ENCODE peak calls at places on chromosomes 3 and 15, in six cellular contexts. Q is cardiac fibroblast, Y is OCI-LY7, C is ELR, M is endothelial cell, D is heart right ventricle. V is an unnamed sample.

GRCh38 chr15:63843901-63844317 is 10.2 kb upstream of the HERC1 start:
- DNase-seq in C (peak), D (no peak), Q (peak), Y (no peak), M (no peak), V (peak)

GRCh38 chr3:76554717-76555116 is 485.2 kb upstream of the ROBO2 start:
- DNase-seq in C (peak), M (no peak), D (no peak), Q (no peak), Y (no peak), V (no peak)

GRCh38 chr3:191148131-191148530 is 50.9 kb upstream of the OSTN start:
- DNase-seq in D (no peak), C (no peak), M (no peak), Q (peak), Y (no peak), V (no peak)

GRCh38 chr3:162398554-162398953 is 901.9 kb downstream of the OTOL1 start:
- DNase-seq in Q (no peak), Y (no peak), M (no peak), D (no peak), C (no peak), V (no peak)

GRCh38 chr3:15557511-15557946 is 36.0 kb upstream of the COLQ start:
- DNase-seq in Q (peak), D (peak), Y (peak), M (peak), C (peak), V (peak)

GRCh38 chr15:100034191-100034590 is 301.0 kb upstream of the LYSMD4 start:
- DNase-seq in M (no peak), C (no peak), Y (no peak), Q (no peak), D (no peak), V (no peak)

GRCh38 chr15:78206326-78207109 is 27.8 kb downstream of the ACSBG1 start:
- DNase-seq in Q (no peak), C (peak), M (no peak), D (no peak), Y (no peak), V (peak)

GRCh38 chr15:62962101-62962995 is 80.2 kb upstream of the TPM1 start:
- DNase-seq in D (no peak), M (no peak), C (no peak), Q (no peak), Y (no peak), V (no peak)

GRCh38 chr15:73573071-73573470 is 60.1 kb downstream of the NPTN start:
- DNase-seq in C (no peak), M (no peak), Q (no peak), D (no peak), Y (no peak), V (no peak)

GRCh38 chr3:27729748-27730611 is 7.9 kb upstream of the EOMES start:
- DNase-seq in Y (no peak), M (no peak), C (no peak), Q (peak), D (no peak), V (no peak)

GRCh38 chr15:36951747-36952247 is 148.6 kb downstream of the MEIS2 start:
- DNase-seq in D (no peak), C (peak), Q (peak), Y (no peak), M (no peak), V (peak)

GRCh38 chr15:40106203-40107161 is 2.2 kb downstream of the BMF start:
- DNase-seq in Y (peak), D (no peak), Q (peak), C (no peak), M (peak), V (peak)

GRCh38 chr3:54198556-54198955 is 76.2 kb downstream of the CACNA2D3 start:
- DNase-seq in C (no peak), Y (no peak), M (no peak), Q (no peak), D (no peak), V (no peak)

GRCh38 chr3:124837730-124838186 is 49.4 kb downstream of the ITGB5 start:
- DNase-seq in M (peak), Q (peak), C (peak), Y (no peak), D (peak), V (peak)

GRCh38 chr3:100352296-100353178 is 18.0 kb downstream of the NIT2 start:
- DNase-seq in Y (no peak), D (no peak), Q (no peak), M (no peak), C (no peak), V (no peak)

GRCh38 chr15:89378699-89379422 is 44.2 kb upstream of the POLG start:
- DNase-seq in C (no peak), D (no peak), Y (no peak), Q (no peak), M (no peak), V (no peak)

GRCh38 chr15:99440029-99440428 is 125.8 kb upstream of the MEF2A start:
- DNase-seq in D (no peak), C (no peak), Q (no peak), M (no peak), Y (no peak), V (no peak)

GRCh38 chr3:15941958-15942357 is 144.2 kb upstream of the ANKRD28 start:
- DNase-seq in D (no peak), Q (no peak), C (no peak), Y (no peak), M (no peak), V (no peak)

GRCh38 chr3:17579289-17580031 is 163.0 kb downstream of the TBC1D5 start:
- DNase-seq in D (no peak), Y (no peak), Q (peak), M (no peak), C (no peak), V (no peak)

GRCh38 chr15:42378011-42378410 is 18.7 kb downstream of the CAPN3 start:
- DNase-seq in C (no peak), D (no peak), M (no peak), Y (no peak), Q (no peak), V (no peak)